ENCODE peak calls at places on chromosomes 11 and 22, in five cellular contexts. Z is HCT116, D is H1, V is SK-N-SH, A is HepG2. P is an unnamed sample.

GRCh38 chr22:37176464-37177061 is 11.5 kb downstream of the C1QTNF6 start:
- DNase-seq in V (peak), A (no peak), Z (no peak), D (no peak), P (no peak)

GRCh38 chr11:95699631-95700470 is 89.7 kb downstream of the FAM76B start:
- DNase-seq in D (no peak), Z (no peak), A (no peak), V (no peak), P (no peak)

GRCh38 chr22:37496651-37497599 is 10.7 kb upstream of the MFNG start:
- DNase-seq in V (peak), Z (no peak), A (no peak), D (no peak), P (no peak)

GRCh38 chr22:30636226-30637077 is 871 bp downstream of the SLC35E4 start:
- DNase-seq in V (peak), D (no peak), A (no peak), Z (no peak), P (peak)

GRCh38 chr11:116033931-116034553 is 529.8 kb upstream of the CADM1 start:
- DNase-seq in V (peak), Z (no peak), D (no peak), A (no peak), P (no peak)

GRCh38 chr11:12625438-12626071 is 48.7 kb upstream of the TEAD1 start:
- DNase-seq in A (no peak), Z (no peak), D (no peak), V (no peak), P (no peak)

GRCh38 chr22:45537734-45538181 is 35.1 kb downstream of the FBLN1 start:
- DNase-seq in V (peak), A (no peak), D (no peak), Z (no peak), P (no peak)

GRCh38 chr22:39016592-39016991 is 2.5 kb downstream of the APOBEC3C start:
- DNase-seq in D (no peak), A (no peak), V (no peak), Z (no peak), P (no peak)

GRCh38 chr11:134750619-134751018 is 338.6 kb upstream of the B3GAT1 start:
- DNase-seq in D (no peak), Z (no peak), V (no peak), A (no peak), P (no peak)

GRCh38 chr11:27861706-27862430 is 161.6 kb upstream of the BDNF start:
- DNase-seq in Z (no peak), A (no peak), D (no peak), V (no peak), P (no peak)

GRCh38 chr11:46248270-46249102 is 29.0 kb upstream of the CREB3L1 start:
- DNase-seq in V (no peak), Z (peak), D (no peak), A (peak), P (peak)

GRCh38 chr11:69273571-69273970 is 20.4 kb upstream of the MYEOV start:
- DNase-seq in V (no peak), Z (no peak), D (no peak), A (no peak), P (no peak)

GRCh38 chr11:14775897-14776296 is 116.1 kb downstream of the CYP2R1 start:
- DNase-seq in D (no peak), A (no peak), Z (no peak), V (no peak), P (no peak)

GRCh38 chr11:95301497-95301896 is 70.5 kb upstream of the SESN3 start:
- DNase-seq in Z (no peak), V (peak), D (no peak), A (no peak), P (no peak)

GRCh38 chr22:19019029-19019678 is 83.1 kb upstream of the PRODH start:
- DNase-seq in D (no peak), Z (no peak), A (no peak), V (no peak), P (no peak)

GRCh38 chr22:29004647-29005371 is 56.8 kb downstream of the C22orf31 start:
- DNase-seq in D (no peak), Z (peak), A (peak), V (peak), P (no peak)

DNA sequence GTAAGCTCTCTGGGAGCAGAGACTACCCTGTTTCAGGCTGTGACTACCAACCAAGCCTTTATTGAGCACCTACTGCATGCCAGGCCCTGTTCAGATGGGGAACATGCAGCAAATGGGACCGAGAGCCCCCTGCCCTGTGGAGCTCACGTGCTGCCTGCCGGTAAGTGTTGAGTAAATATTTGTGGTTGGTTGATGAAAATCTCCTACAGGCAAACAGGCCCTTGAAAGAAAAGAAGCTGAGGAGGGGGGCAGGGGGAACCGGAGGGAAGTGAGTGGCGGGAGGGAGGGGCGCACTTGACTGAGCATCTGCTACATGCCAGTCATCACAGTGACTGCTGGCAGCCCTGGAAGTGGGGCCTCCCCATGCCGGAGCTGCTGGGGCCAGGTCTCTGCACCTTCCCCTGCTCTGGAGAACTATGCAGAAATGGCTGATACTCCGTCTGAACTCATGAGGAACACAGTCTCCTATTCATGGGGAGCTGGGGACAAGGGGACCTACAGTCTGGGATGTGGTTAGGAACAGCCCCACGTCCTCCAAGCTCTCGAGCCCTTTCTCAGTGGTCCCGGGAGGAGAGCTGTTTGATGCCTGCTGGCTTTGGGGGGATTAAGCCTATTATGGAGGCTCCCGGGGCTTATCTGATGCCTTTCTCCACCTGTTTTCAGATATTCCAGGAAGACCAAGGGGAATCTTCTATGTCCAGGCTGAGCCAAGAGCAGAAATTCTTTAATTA is 34.1 kb downstream of the MACROD1 start:
- DNase-seq in D (no peak), A (peak), V (no peak), Z (no peak), P (peak)
- TF ChIP-seq JUND in D (no peak), A (no peak), V (no peak), Z (no peak), P (no peak)

GRCh38 chr11:111528557-111528956 is 12.0 kb upstream of the LAYN start:
- DNase-seq in D (no peak), V (no peak), Z (no peak), A (no peak), P (no peak)

GRCh38 chr11:111532365-111532709 is 8.2 kb upstream of the LAYN start:
- DNase-seq in Z (no peak), D (no peak), V (no peak), A (no peak), P (no peak)

GRCh38 chr11:111531156-111531555 is 9.4 kb upstream of the LAYN start:
- DNase-seq in Z (no peak), A (no peak), V (no peak), D (no peak), P (no peak)

GRCh38 chr11:111530091-111530490 is 10.4 kb upstream of the LAYN start:
- DNase-seq in D (no peak), V (no peak), A (no peak), Z (no peak), P (no peak)

DNA sequence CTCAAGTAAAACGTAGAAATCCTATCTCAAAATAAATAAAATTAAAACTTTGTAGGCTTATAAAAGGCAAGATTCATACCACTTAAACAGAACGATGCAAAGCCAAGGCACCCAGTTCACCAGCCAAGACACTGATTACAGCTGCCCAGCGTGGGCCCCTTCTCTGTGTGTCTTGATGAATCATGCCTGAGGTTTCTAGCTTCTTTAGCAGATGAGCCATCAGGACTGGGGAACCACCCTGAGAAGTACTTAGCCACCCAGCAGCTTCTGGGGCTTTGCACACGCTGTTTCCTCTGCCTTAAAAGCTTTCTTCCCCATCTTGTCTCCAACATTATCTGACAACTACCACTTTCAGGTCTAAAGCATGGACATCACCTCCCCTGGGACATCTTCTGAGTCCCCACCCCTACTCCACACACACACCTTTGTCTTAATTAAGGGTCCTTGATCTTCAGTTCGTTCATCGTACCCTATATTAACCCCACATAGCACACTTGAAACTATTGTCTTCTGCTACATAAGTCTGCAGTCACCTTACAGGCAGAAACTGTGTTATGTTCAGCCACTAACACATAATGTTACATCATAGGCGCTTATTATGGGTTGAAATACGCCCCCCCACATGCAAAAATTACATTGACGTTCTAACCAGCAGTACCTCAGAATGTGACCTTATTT is 8.7 kb upstream of the LAYN start:
- DNase-seq in Z (peak), A (no peak), D (no peak), V (no peak), P (no peak)
- TF ChIP-seq JUND in Z (no peak), A (no peak), D (no peak), V (peak), P (no peak)

GRCh38 chr11:123357990-123358827 is 71.9 kb upstream of the GRAMD1B start:
- DNase-seq in A (no peak), V (peak), Z (no peak), D (no peak), P (peak)
- TF ChIP-seq JUND in A (no peak), V (no peak), Z (no peak), D (no peak), P (no peak)

GRCh38 chr11:26319906-26320305 is 12.0 kb upstream of the ANO3 start:
- DNase-seq in D (no peak), A (no peak), Z (no peak), V (no peak), P (peak)
- TF ChIP-seq JUND in D (peak), A (no peak), Z (no peak), V (no peak), P (no peak)

DNA sequence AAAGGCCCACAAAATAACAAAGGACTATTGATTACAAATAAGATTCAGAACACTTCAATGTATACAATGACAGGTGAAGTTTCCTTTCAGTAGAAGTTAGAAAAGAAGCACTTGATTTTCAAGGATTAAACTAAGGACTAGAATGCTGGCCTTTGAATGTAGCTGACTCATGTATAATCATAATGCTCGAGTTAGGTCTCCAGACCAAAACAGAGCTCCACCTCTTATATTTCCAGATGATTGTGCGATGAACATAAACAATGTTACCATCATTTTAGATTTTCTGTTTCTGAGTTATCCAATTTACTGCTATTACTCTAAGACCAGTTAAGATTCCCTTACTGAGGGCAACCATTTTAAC is 40.4 kb upstream of the RAPSN start:
- DNase-seq in D (no peak), V (no peak), Z (no peak), A (no peak), P (no peak)
- TF ChIP-seq JUND in D (no peak), V (no peak), Z (no peak), A (no peak), P (no peak)

DNA sequence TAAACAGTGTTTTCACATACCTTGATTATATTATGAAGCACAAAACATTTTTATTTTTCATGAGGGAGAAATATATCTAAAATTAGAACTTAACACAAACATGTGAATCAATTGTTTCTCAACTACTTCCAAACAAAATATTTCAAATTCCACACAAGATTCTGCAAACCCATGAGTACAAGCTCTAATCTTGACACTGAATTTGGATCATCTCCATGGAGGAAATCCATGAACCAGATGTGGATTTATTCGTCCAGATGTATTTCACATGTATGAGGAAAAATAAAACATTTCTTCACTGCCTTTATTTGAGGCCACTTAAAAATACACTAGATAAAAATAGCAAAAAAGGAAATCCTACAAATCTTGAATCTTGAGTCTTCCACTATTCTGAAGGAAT is 184.2 kb downstream of the SBF2 start:
- DNase-seq in Z (no peak), D (no peak), A (no peak), V (no peak), P (no peak)
- TF ChIP-seq JUND in Z (no peak), D (no peak), A (no peak), V (no peak), P (no peak)

DNA sequence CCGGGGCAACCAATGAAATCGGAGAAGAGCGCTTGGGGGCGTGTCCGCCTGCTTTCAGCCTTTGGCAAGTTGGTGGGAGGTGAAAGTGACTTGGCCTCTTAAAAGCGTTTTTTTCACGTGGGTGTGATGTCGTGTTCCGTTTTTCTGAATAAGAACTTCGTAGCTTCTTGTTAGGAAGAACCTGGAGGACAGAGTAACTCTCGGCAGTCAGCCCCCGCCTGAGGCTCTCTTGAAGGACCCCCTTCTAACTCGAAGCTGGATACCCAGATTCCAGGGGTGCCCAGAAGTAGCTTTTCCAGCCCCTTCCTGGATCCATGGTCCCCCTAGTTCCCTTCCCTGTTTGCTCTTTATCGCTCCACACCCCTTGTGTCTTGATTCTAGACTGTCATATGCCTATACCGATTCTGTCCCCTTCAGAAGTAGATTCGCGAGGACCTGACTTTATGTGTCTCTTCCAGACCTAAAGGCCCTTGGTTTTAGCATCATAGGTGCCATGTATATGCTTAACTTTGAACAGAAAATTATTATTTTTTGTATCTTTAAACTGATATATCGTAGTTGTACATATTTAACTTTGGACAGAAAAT is 915 bp upstream of the OSBP start:
- DNase-seq in A (peak), D (no peak), V (no peak), Z (no peak), P (no peak)
- TF ChIP-seq JUND in A (no peak), D (no peak), V (no peak), Z (no peak), P (no peak)

DNA sequence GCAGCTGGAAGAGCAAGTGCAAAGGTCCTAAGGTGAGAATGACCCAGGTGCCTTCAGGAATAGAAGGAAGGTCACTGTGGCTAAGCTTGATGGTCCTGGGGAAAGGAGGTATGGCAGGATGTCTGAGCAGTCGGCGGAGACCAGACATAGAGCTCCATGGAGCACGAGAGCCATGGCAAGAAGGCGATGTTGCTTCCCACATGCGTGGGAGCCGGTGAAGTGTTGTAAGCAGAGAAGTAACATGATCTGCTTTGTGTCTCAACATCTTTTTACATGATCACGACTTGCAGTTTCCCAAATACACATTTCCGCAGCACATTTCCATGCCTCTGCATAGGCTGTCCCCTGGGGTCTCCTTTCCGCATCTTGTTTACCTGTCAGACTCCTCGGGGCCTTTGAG is 231.9 kb downstream of the KIRREL3 start:
- DNase-seq in A (no peak), D (no peak), V (no peak), Z (no peak), P (no peak)
- TF ChIP-seq JUND in A (no peak), D (no peak), V (no peak), Z (no peak), P (no peak)

DNA sequence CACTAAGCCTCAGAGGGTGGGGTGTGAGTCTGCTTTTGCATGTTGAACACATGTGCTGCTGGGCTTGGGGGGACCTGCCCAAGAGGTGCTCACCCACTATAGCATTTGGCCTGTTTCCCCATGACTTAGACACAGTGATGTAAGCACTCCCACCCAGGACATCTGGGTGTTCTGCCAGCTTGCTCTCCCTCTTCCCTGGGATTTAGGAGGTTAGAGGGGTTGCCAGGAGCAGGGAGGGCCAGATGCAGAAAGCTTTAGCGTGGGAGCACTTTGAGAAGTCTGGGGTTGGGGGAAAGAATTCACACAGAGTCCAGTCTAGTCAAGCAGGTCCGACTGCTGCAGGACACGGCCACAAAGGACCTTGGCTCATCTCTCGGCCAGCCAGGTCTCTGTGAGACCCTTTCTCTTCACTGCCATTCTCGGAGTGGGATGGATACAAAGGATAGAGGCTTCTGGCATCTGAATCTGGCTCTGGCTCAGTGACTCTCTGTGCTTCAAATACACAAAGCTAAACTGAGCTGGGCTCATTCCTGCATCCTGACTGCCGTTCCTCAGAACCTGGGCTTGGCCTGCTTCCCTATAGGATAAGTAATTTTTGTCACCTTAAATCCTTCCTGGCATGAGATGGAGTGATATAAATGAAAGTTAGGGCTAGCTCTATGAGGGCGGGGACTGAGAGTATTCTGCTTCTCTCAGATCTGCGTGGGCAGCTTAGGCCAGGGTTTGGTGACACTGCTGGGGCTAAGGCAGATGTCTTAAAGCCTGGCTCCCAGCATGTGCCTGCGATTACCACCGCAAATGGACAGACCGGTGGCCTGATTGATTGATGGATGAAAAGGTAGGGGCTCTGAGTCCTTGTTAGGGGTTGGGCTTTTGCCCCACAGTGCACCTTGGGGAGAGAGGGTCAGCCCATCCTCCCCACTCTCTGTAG is 14.5 kb downstream of the USP2 start:
- DNase-seq in A (no peak), Z (no peak), D (no peak), V (no peak), P (no peak)
- TF ChIP-seq JUND in A (no peak), Z (no peak), D (no peak), V (no peak), P (no peak)